ENCODE peak calls at places on chromosomes 2 and 18, in seven cellular contexts. U is K562, R is HCT116, B is endothelial cell of umbilical vein, N is SK-N-SH, E is GM12878, A is HepG2. M is an unnamed sample.

GRCh38 chr2:227862227-227862740 is 9.1 kb upstream of the DAW1 start:
- DNase-seq in A (peak), E (no peak), R (peak), U (peak), N (peak), B (peak), M (peak)

GRCh38 chr2:36993841-36994620 is 27.7 kb upstream of the STRN start:
- DNase-seq in E (no peak), U (no peak), R (no peak), B (no peak), N (no peak), A (no peak), M (no peak)

GRCh38 chr18:79092869-79093268 is 23.7 kb downstream of the ATP9B start:
- DNase-seq in E (no peak), A (no peak), N (no peak), B (no peak), U (no peak), R (no peak), M (no peak)

GRCh38 chr2:226122067-226122466 is 677.6 kb downstream of the IRS1 start:
- DNase-seq in N (no peak), B (no peak), A (no peak), U (no peak), E (no peak), R (no peak), M (no peak)

GRCh38 chr2:202032841-202033316 is 776 bp upstream of the FZD7 start:
- DNase-seq in N (no peak), A (no peak), E (no peak), U (peak), R (peak), B (peak), M (no peak)

GRCh38 chr2:3413642-3414041 is 34.1 kb downstream of the TRAPPC12 start:
- DNase-seq in U (no peak), B (no peak), A (no peak), R (no peak), E (no peak), N (no peak), M (no peak)

GRCh38 chr18:48994926-48995835 is 44.4 kb upstream of the SMAD7 start:
- DNase-seq in R (no peak), E (no peak), A (no peak), U (no peak), B (no peak), N (no peak), M (no peak)

GRCh38 chr2:233892793-233893192 is 24.4 kb upstream of the TRPM8 start:
- DNase-seq in B (no peak), A (peak), E (no peak), R (no peak), N (peak), U (no peak), M (no peak)

GRCh38 chr2:168231609-168232241 is 15.7 kb downstream of the STK39 start:
- DNase-seq in R (no peak), B (no peak), A (no peak), N (no peak), U (no peak), E (no peak), M (no peak)

GRCh38 chr2:130165293-130166016 is 15.9 kb downstream of the SMPD4 start:
- DNase-seq in A (no peak), R (no peak), N (no peak), B (no peak), E (no peak), U (no peak), M (no peak)

GRCh38 chr18:44924750-44925534 is 244.3 kb downstream of the SETBP1 start:
- DNase-seq in B (no peak), E (no peak), A (no peak), U (no peak), R (no peak), N (no peak), M (no peak)

GRCh38 chr2:206079699-206080465 is 6.1 kb downstream of the INO80D start:
- DNase-seq in A (peak), U (no peak), R (no peak), N (no peak), E (no peak), B (no peak), M (no peak)

GRCh38 chr2:224008702-224009261 is 30.3 kb downstream of the SERPINE2 start:
- DNase-seq in B (no peak), U (no peak), E (no peak), A (peak), R (no peak), N (peak), M (no peak)

GRCh38 chr18:73520229-73520628 is 627.4 kb downstream of the FBXO15 start:
- DNase-seq in E (no peak), U (no peak), B (no peak), N (peak), A (peak), R (no peak), M (no peak)

GRCh38 chr2:60356346-60356745 is 197.1 kb downstream of the BCL11A start:
- DNase-seq in U (no peak), A (no peak), R (no peak), N (no peak), B (no peak), E (no peak), M (no peak)

GRCh38 chr2:172704072-172704936 is 31.3 kb upstream of the RAPGEF4 start:
- DNase-seq in U (peak), N (peak), A (peak), R (no peak), E (no peak), B (peak), M (no peak)

GRCh38 chr2:81835318-81836000 is 1530.9 kb upstream of the LRRTM1 start:
- DNase-seq in R (no peak), N (no peak), A (no peak), U (no peak), B (no peak), E (no peak), M (no peak)

GRCh38 chr18:37553633-37554398 is 11.8 kb downstream of the CELF4 start:
- DNase-seq in U (no peak), B (no peak), E (no peak), A (no peak), R (no peak), N (no peak), M (no peak)

GRCh38 chr2:88187927-88188326 is 17.8 kb downstream of the THNSL2 start:
- DNase-seq in A (peak), N (no peak), B (no peak), E (no peak), U (peak), R (no peak), M (no peak)

DNA sequence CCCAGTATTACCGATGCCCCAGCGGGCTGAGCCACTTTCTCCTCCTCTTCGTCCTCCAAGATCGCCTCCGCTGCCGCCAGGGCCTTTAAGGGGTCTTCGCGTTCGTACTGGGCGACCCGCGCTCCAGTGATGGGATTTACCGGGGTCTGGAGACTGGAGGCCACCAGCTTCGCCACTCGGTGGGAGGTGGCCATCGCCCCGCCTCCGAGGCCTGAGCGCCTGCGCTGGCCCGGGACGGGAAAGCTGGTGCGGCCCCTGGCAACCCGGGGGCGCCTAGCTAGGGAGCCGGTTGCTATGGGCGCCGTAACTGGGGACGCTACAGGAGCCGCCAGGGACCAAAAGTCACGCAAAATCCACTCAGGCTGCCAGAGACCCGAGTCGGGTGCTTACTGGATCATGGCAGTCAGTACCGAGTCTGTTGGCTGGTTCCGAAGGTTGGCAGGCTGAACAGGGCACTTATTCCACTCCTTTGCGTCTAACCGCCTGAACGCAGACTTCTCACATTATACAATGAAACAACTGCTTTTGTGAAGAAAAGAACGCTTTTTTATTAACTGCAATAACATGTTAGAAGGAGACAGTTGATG is at the start of gene FAM161A:
- DNase-seq in N (peak), A (peak), R (peak), B (peak), U (peak), E (peak), M (no peak)
- H3K9ac ChIP-seq in N (peak), A (peak), R (peak), B (peak), U (peak), E (peak), M (peak)

DNA sequence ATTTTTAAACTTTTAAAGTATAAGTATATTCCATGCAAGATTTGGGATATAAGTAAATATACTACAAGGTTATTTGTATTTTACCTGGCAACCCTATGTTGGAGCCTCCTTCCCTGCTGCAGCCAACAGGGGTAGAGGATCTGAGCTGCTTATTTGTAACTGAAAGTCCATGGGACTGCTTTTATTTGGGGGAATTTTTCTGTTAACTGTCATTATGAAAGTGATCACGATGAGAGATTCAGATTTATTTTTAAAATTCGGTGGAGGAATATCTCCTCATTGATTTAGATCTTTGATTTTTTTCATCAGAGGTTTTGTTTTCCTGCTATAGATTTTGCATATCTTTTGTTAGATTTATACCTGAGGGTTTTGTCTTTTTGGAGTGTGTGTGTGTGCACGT is 215.9 kb downstream of the PRKCE start:
- DNase-seq in E (no peak), R (no peak), N (no peak), U (no peak), A (no peak), B (no peak), M (no peak)
- TF ChIP-seq POLR2AphosphoS5 in E (no peak), R (no peak), N (no peak), U (no peak), A (no peak), B (no peak), M (no peak)

GRCh38 chr2:231985823-231986261 is 24.3 kb downstream of the DIS3L2 start:
- DNase-seq in E (no peak), B (no peak), N (no peak), U (peak), R (peak), A (no peak), M (no peak)
- H3K9ac ChIP-seq in E (no peak), B (no peak), N (no peak), U (peak), R (no peak), A (no peak), M (no peak)

GRCh38 chr2:28366496-28367282 is 26.0 kb upstream of the FOSL2 start:
- DNase-seq in B (peak), E (no peak), N (peak), R (no peak), A (no peak), U (peak), M (no peak)
- TF ChIP-seq POLR2AphosphoS5 in B (no peak), E (no peak), N (no peak), R (no peak), A (no peak), U (peak), M (no peak)

M was measured in SK-N-MC.